ENCODE peak calls at places on chromosomes 2 and 18, in five cellular contexts. E is pons, X is HTR-8/SVneo, T is fibroblast of the aortic adventitia, Q is stomach. F is an unnamed sample.

GRCh38 chr18:3054785-3055184 is 41.8 kb upstream of the LPIN2 start:
- DNase-seq in E (no peak), X (no peak), T (no peak), Q (no peak), F (no peak)

GRCh38 chr18:30709598-30709997 is 332.9 kb downstream of the DSC3 start:
- DNase-seq in T (no peak), E (no peak), X (no peak), Q (no peak), F (no peak)

GRCh38 chr2:165568361-165568760 is 98.9 kb downstream of the CSRNP3 start:
- DNase-seq in T (no peak), Q (no peak), X (no peak), E (no peak), F (no peak)

GRCh38 chr18:63878343-63878742 is 9.2 kb upstream of the SERPINB2 start:
- DNase-seq in Q (no peak), E (no peak), T (peak), X (no peak), F (no peak)

GRCh38 chr2:166494140-166494544 is at the start of gene SCN7A:
- DNase-seq in X (no peak), T (peak), E (no peak), Q (no peak), F (no peak)

GRCh38 chr18:62282188-62282629 is 42.9 kb upstream of the TNFRSF11A start:
- DNase-seq in T (peak), E (no peak), Q (no peak), X (no peak), F (no peak)

GRCh38 chr2:238720232-238720672 is 127.6 kb upstream of the TWIST2 start:
- DNase-seq in X (peak), T (peak), Q (peak), E (no peak), F (peak)

GRCh38 chr2:231395188-231396057 is at the start of gene B3GNT7:
- DNase-seq in X (no peak), Q (peak), T (no peak), E (no peak), F (no peak)

GRCh38 chr2:48048725-48049124 is 142.4 kb upstream of the FBXO11 start:
- DNase-seq in X (no peak), Q (no peak), T (peak), E (no peak), F (no peak)

GRCh38 chr2:127681288-127681771 is 6.0 kb upstream of the LIMS2 start:
- DNase-seq in T (peak), E (no peak), Q (no peak), X (no peak), F (no peak)

GRCh38 chr2:208783184-208783583 is 376.6 kb downstream of the PTH2R start:
- DNase-seq in Q (no peak), T (no peak), X (no peak), E (no peak), F (no peak)

GRCh38 chr2:39725401-39725800 is 53.7 kb downstream of the THUMPD2 start:
- DNase-seq in X (no peak), E (no peak), Q (no peak), T (no peak), F (no peak)

GRCh38 chr2:28137221-28137620 is 246.7 kb downstream of the BABAM2 start:
- DNase-seq in X (peak), T (peak), E (peak), Q (no peak), F (peak)

GRCh38 chr2:121093735-121094520 is 191.1 kb downstream of the TFCP2L1 start:
- DNase-seq in T (peak), X (no peak), E (no peak), Q (no peak), F (no peak)

GRCh38 chr2:8103085-8103708 is 578.7 kb upstream of the ID2 start:
- DNase-seq in Q (no peak), X (no peak), T (peak), E (no peak), F (peak)

GRCh38 chr2:134218928-134219707 is 34.8 kb upstream of the MGAT5 start:
- DNase-seq in E (peak), X (no peak), T (no peak), Q (no peak), F (no peak)

F was measured in A549.